ENCODE peak calls at places on chromosomes 6 and 20, in ten cellular contexts. One of them, this sample, is unnamed.

GRCh38 chr6:76351275-76351674 is 278.8 kb upstream of the IMPG1 start:
- DNase-seq in OCI-LY7: no peak
- DNase-seq in cardiac fibroblast: no peak
- DNase-seq in H9: no peak
- DNase-seq in NB4: peak
- DNase-seq in CD8-positive, alpha-beta T cell: no peak
- DNase-seq in psoas muscle: no peak
- DNase-seq in IMR-90: no peak
- DNase-seq in endothelial cell: no peak
- DNase-seq in heart left ventricle: no peak
- DNase-seq in this sample: no peak

GRCh38 chr6:158706369-158706982 is 56.6 kb downstream of the SYTL3 start:
- DNase-seq in OCI-LY7: peak
- DNase-seq in H9: peak
- DNase-seq in heart left ventricle: peak
- DNase-seq in cardiac fibroblast: peak
- DNase-seq in CD8-positive, alpha-beta T cell: no peak
- DNase-seq in IMR-90: peak
- DNase-seq in NB4: peak
- DNase-seq in psoas muscle: peak
- DNase-seq in endothelial cell: peak
- DNase-seq in this sample: no peak

GRCh38 chr20:46073024-46073423 is 16.7 kb downstream of the NCOA5 start:
- DNase-seq in cardiac fibroblast: no peak
- DNase-seq in OCI-LY7: no peak
- DNase-seq in CD8-positive, alpha-beta T cell: no peak
- DNase-seq in IMR-90: no peak
- DNase-seq in heart left ventricle: no peak
- DNase-seq in endothelial cell: no peak
- DNase-seq in H9: no peak
- DNase-seq in NB4: no peak
- DNase-seq in psoas muscle: no peak
- DNase-seq in this sample: no peak

GRCh38 chr6:137804647-137805046 is 62.4 kb upstream of the TNFAIP3 start:
- DNase-seq in NB4: no peak
- DNase-seq in IMR-90: peak
- DNase-seq in endothelial cell: no peak
- DNase-seq in cardiac fibroblast: peak
- DNase-seq in heart left ventricle: no peak
- DNase-seq in H9: no peak
- DNase-seq in psoas muscle: no peak
- DNase-seq in OCI-LY7: no peak
- DNase-seq in CD8-positive, alpha-beta T cell: no peak
- DNase-seq in this sample: no peak

GRCh38 chr20:64156886-64157875 is 7.1 kb upstream of the MYT1 start:
- DNase-seq in endothelial cell: no peak
- DNase-seq in cardiac fibroblast: no peak
- DNase-seq in IMR-90: no peak
- DNase-seq in H9: no peak
- DNase-seq in OCI-LY7: no peak
- DNase-seq in heart left ventricle: no peak
- DNase-seq in CD8-positive, alpha-beta T cell: no peak
- DNase-seq in NB4: no peak
- DNase-seq in psoas muscle: no peak
- DNase-seq in this sample: no peak

GRCh38 chr6:38459291-38459690 is 180.4 kb downstream of the BTBD9 start:
- DNase-seq in heart left ventricle: no peak
- DNase-seq in NB4: no peak
- DNase-seq in psoas muscle: no peak
- DNase-seq in H9: no peak
- DNase-seq in CD8-positive, alpha-beta T cell: no peak
- DNase-seq in cardiac fibroblast: peak
- DNase-seq in OCI-LY7: no peak
- DNase-seq in IMR-90: peak
- DNase-seq in endothelial cell: no peak
- DNase-seq in this sample: no peak

GRCh38 chr6:123352705-123353104 is 284.0 kb downstream of the TRDN start:
- DNase-seq in OCI-LY7: no peak
- DNase-seq in CD8-positive, alpha-beta T cell: no peak
- DNase-seq in NB4: no peak
- DNase-seq in cardiac fibroblast: no peak
- DNase-seq in psoas muscle: no peak
- DNase-seq in heart left ventricle: no peak
- DNase-seq in H9: no peak
- DNase-seq in IMR-90: no peak
- DNase-seq in endothelial cell: no peak
- DNase-seq in this sample: no peak

GRCh38 chr6:139161817-139162284 is 27.0 kb downstream of the HECA start:
- DNase-seq in NB4: no peak
- DNase-seq in OCI-LY7: peak
- DNase-seq in endothelial cell: no peak
- DNase-seq in CD8-positive, alpha-beta T cell: peak
- DNase-seq in heart left ventricle: no peak
- DNase-seq in cardiac fibroblast: no peak
- DNase-seq in psoas muscle: no peak
- DNase-seq in IMR-90: no peak
- DNase-seq in H9: no peak
- DNase-seq in this sample: peak

GRCh38 chr6:25788305-25788922 is 33.9 kb downstream of the SLC17A4 start:
- DNase-seq in heart left ventricle: no peak
- DNase-seq in NB4: peak
- DNase-seq in cardiac fibroblast: peak
- DNase-seq in endothelial cell: peak
- DNase-seq in IMR-90: peak
- DNase-seq in OCI-LY7: peak
- DNase-seq in psoas muscle: peak
- DNase-seq in H9: peak
- DNase-seq in CD8-positive, alpha-beta T cell: peak
- DNase-seq in this sample: peak

GRCh38 chr20:46215913-46216707 is 92.2 kb downstream of the CDH22 start:
- DNase-seq in cardiac fibroblast: peak
- DNase-seq in IMR-90: peak
- DNase-seq in endothelial cell: no peak
- DNase-seq in psoas muscle: peak
- DNase-seq in CD8-positive, alpha-beta T cell: no peak
- DNase-seq in OCI-LY7: no peak
- DNase-seq in H9: peak
- DNase-seq in NB4: peak
- DNase-seq in heart left ventricle: peak
- DNase-seq in this sample: no peak

GRCh38 chr20:44768256-44768655 is 22.6 kb downstream of the KCNK15 start:
- DNase-seq in cardiac fibroblast: no peak
- DNase-seq in psoas muscle: no peak
- DNase-seq in H9: no peak
- DNase-seq in OCI-LY7: no peak
- DNase-seq in NB4: no peak
- DNase-seq in CD8-positive, alpha-beta T cell: no peak
- DNase-seq in IMR-90: no peak
- DNase-seq in heart left ventricle: no peak
- DNase-seq in endothelial cell: no peak
- DNase-seq in this sample: no peak

GRCh38 chr6:118296129-118296852 is 251.8 kb upstream of the PLN start:
- DNase-seq in NB4: no peak
- DNase-seq in IMR-90: no peak
- DNase-seq in heart left ventricle: no peak
- DNase-seq in OCI-LY7: no peak
- DNase-seq in psoas muscle: peak
- DNase-seq in endothelial cell: no peak
- DNase-seq in cardiac fibroblast: peak
- DNase-seq in H9: no peak
- DNase-seq in CD8-positive, alpha-beta T cell: no peak
- DNase-seq in this sample: no peak
- TF ChIP-seq CTCF in NB4: no peak
- TF ChIP-seq CTCF in IMR-90: no peak
- TF ChIP-seq CTCF in heart left ventricle: no peak
- TF ChIP-seq CTCF in OCI-LY7: no peak
- TF ChIP-seq CTCF in psoas muscle: no peak
- TF ChIP-seq CTCF in endothelial cell: no peak
- TF ChIP-seq CTCF in cardiac fibroblast: no peak
- TF ChIP-seq CTCF in H9: no peak
- TF ChIP-seq CTCF in CD8-positive, alpha-beta T cell: no peak
- TF ChIP-seq CTCF in this sample: no peak

GRCh38 chr6:169752074-169752623 is 727 bp downstream of the ERMARD start:
- DNase-seq in NB4: peak
- DNase-seq in CD8-positive, alpha-beta T cell: no peak
- DNase-seq in psoas muscle: no peak
- DNase-seq in H9: peak
- DNase-seq in heart left ventricle: no peak
- DNase-seq in OCI-LY7: peak
- DNase-seq in endothelial cell: no peak
- DNase-seq in cardiac fibroblast: peak
- DNase-seq in IMR-90: no peak
- DNase-seq in this sample: no peak

GRCh38 chr6:169746556-169746955 is 4.8 kb downstream of the DYNLT2 start:
- DNase-seq in cardiac fibroblast: no peak
- DNase-seq in IMR-90: no peak
- DNase-seq in NB4: no peak
- DNase-seq in H9: no peak
- DNase-seq in OCI-LY7: no peak
- DNase-seq in psoas muscle: no peak
- DNase-seq in CD8-positive, alpha-beta T cell: no peak
- DNase-seq in heart left ventricle: no peak
- DNase-seq in endothelial cell: no peak
- DNase-seq in this sample: no peak

GRCh38 chr6:169755162-169755561 is 3.7 kb downstream of the ERMARD start:
- DNase-seq in OCI-LY7: no peak
- DNase-seq in CD8-positive, alpha-beta T cell: no peak
- DNase-seq in H9: no peak
- DNase-seq in NB4: no peak
- DNase-seq in endothelial cell: no peak
- DNase-seq in psoas muscle: no peak
- DNase-seq in heart left ventricle: no peak
- DNase-seq in cardiac fibroblast: no peak
- DNase-seq in IMR-90: no peak
- DNase-seq in this sample: no peak

GRCh38 chr6:169751242-169752073 is at the start of the genes DYNLT2 and ERMARD:
- DNase-seq in IMR-90: peak
- DNase-seq in OCI-LY7: peak
- DNase-seq in heart left ventricle: peak
- DNase-seq in psoas muscle: peak
- DNase-seq in NB4: peak
- DNase-seq in cardiac fibroblast: peak
- DNase-seq in CD8-positive, alpha-beta T cell: peak
- DNase-seq in endothelial cell: peak
- DNase-seq in H9: peak
- DNase-seq in this sample: peak
- TF ChIP-seq CTCF in IMR-90: peak
- TF ChIP-seq CTCF in OCI-LY7: peak
- TF ChIP-seq CTCF in heart left ventricle: peak
- TF ChIP-seq CTCF in psoas muscle: peak
- TF ChIP-seq CTCF in NB4: no peak
- TF ChIP-seq CTCF in cardiac fibroblast: peak
- TF ChIP-seq CTCF in CD8-positive, alpha-beta T cell: no peak
- TF ChIP-seq CTCF in endothelial cell: no peak
- TF ChIP-seq CTCF in H9: peak
- TF ChIP-seq CTCF in this sample: no peak

GRCh38 chr6:165777680-165778079 is 114.6 kb upstream of the PDE10A start:
- DNase-seq in H9: no peak
- DNase-seq in endothelial cell: no peak
- DNase-seq in psoas muscle: no peak
- DNase-seq in cardiac fibroblast: no peak
- DNase-seq in heart left ventricle: no peak
- DNase-seq in OCI-LY7: no peak
- DNase-seq in CD8-positive, alpha-beta T cell: no peak
- DNase-seq in NB4: no peak
- DNase-seq in IMR-90: no peak
- DNase-seq in this sample: no peak
- TF ChIP-seq CTCF in H9: peak
- TF ChIP-seq CTCF in endothelial cell: no peak
- TF ChIP-seq CTCF in psoas muscle: no peak
- TF ChIP-seq CTCF in cardiac fibroblast: peak
- TF ChIP-seq CTCF in heart left ventricle: no peak
- TF ChIP-seq CTCF in OCI-LY7: peak
- TF ChIP-seq CTCF in CD8-positive, alpha-beta T cell: no peak
- TF ChIP-seq CTCF in NB4: no peak
- TF ChIP-seq CTCF in IMR-90: no peak
- TF ChIP-seq CTCF in this sample: no peak

DNA sequence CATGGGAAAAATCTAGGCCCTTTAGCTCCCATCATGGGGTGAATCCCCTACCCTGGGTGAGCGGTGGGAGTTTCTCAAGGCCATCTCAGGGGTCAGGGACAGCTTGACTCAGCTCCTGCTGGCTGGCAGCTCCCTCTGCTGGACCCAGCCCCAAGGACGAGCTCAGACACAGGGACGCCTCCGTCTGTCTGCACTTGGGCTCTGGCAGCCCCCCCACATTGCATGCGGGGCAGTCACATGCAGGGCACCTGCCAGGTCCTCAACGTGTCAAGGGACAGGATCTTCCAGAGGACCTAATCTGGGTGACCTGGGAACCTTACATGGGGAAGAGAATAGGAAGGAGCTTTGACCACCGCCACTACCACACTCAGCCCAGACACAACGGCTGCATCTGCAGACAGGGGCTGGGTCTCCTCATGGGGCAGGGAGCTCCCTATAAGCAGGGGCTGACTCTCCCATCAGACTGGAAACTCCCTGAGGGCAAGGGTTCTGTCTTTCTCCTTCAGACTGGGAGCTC is 173.4 kb downstream of the MRPL14 start:
- DNase-seq in IMR-90: no peak
- DNase-seq in H9: peak
- DNase-seq in CD8-positive, alpha-beta T cell: no peak
- DNase-seq in psoas muscle: peak
- DNase-seq in cardiac fibroblast: peak
- DNase-seq in heart left ventricle: peak
- DNase-seq in OCI-LY7: no peak
- DNase-seq in NB4: peak
- DNase-seq in endothelial cell: peak
- DNase-seq in this sample: no peak
- TF ChIP-seq CTCF in IMR-90: peak
- TF ChIP-seq CTCF in H9: peak
- TF ChIP-seq CTCF in CD8-positive, alpha-beta T cell: no peak
- TF ChIP-seq CTCF in psoas muscle: peak
- TF ChIP-seq CTCF in cardiac fibroblast: peak
- TF ChIP-seq CTCF in heart left ventricle: peak
- TF ChIP-seq CTCF in OCI-LY7: no peak
- TF ChIP-seq CTCF in NB4: peak
- TF ChIP-seq CTCF in endothelial cell: no peak
- TF ChIP-seq CTCF in this sample: no peak

GRCh38 chr6:165848099-165848461 is 185.0 kb upstream of the PDE10A start:
- DNase-seq in heart left ventricle: no peak
- DNase-seq in NB4: no peak
- DNase-seq in H9: peak
- DNase-seq in psoas muscle: no peak
- DNase-seq in OCI-LY7: no peak
- DNase-seq in IMR-90: no peak
- DNase-seq in endothelial cell: peak
- DNase-seq in CD8-positive, alpha-beta T cell: no peak
- DNase-seq in cardiac fibroblast: no peak
- DNase-seq in this sample: no peak
- TF ChIP-seq CTCF in heart left ventricle: no peak
- TF ChIP-seq CTCF in NB4: no peak
- TF ChIP-seq CTCF in H9: peak
- TF ChIP-seq CTCF in psoas muscle: no peak
- TF ChIP-seq CTCF in OCI-LY7: peak
- TF ChIP-seq CTCF in IMR-90: no peak
- TF ChIP-seq CTCF in endothelial cell: peak
- TF ChIP-seq CTCF in CD8-positive, alpha-beta T cell: no peak
- TF ChIP-seq CTCF in cardiac fibroblast: peak
- TF ChIP-seq CTCF in this sample: peak